ENCODE peak calls at places on chromosomes 6 and 20, in four cellular contexts. D, F, G and R are unnamed samples.

GRCh38 chr6:111033628-111034289 is 51.9 kb downstream of the RPF2 start:
- DNase-seq in G (no peak), D (no peak), F (no peak), R (no peak)

GRCh38 chr20:16761305-16761829 is 13.2 kb downstream of the OTOR start:
- DNase-seq in F (peak), G (peak), D (peak), R (peak)

GRCh38 chr6:100311707-100312266 is 152.9 kb downstream of the SIM1 start:
- DNase-seq in G (no peak), F (no peak), D (peak), R (no peak)

GRCh38 chr6:110140650-110141049 is 38.8 kb downstream of the WASF1 start:
- DNase-seq in G (no peak), D (peak), F (no peak), R (no peak)

GRCh38 chr6:144353871-144354314 is 68.8 kb downstream of the UTRN start:
- DNase-seq in G (no peak), D (no peak), F (no peak), R (no peak)

GRCh38 chr6:107730106-107730505 is 94.0 kb downstream of the SCML4 start:
- DNase-seq in D (no peak), G (no peak), F (no peak), R (no peak)

GRCh38 chr6:27558028-27558724 is 85.3 kb upstream of the ZNF184 start:
- DNase-seq in G (no peak), F (no peak), D (no peak), R (no peak)

GRCh38 chr6:168534265-168534664 is 93.3 kb downstream of the SMOC2 start:
- DNase-seq in G (no peak), F (no peak), D (no peak), R (no peak)

GRCh38 chr20:25360631-25361286 is 29.9 kb downstream of the ABHD12 start:
- DNase-seq in F (no peak), G (no peak), D (peak), R (no peak)

GRCh38 chr6:35485402-35485877 is 11.4 kb downstream of the TEAD3 start:
- DNase-seq in F (peak), G (no peak), D (no peak), R (no peak)

GRCh38 chr20:5751856-5752255 is 1.7 kb downstream of the SHLD1 start:
- DNase-seq in G (no peak), F (no peak), D (no peak), R (no peak)

GRCh38 chr6:88141641-88142298 is 24.4 kb downstream of the CNR1 start:
- DNase-seq in F (no peak), D (no peak), G (no peak), R (peak)

GRCh38 chr20:41145821-41146620 is 8.7 kb downstream of the PLCG1 start:
- DNase-seq in G (peak), D (peak), F (no peak), R (peak)

GRCh38 chr6:134165827-134166226 is 113.4 kb upstream of the SLC2A12 start:
- DNase-seq in D (peak), G (no peak), F (no peak), R (no peak)

GRCh38 chr6:137218473-137218916 is 690 bp downstream of the IFNGR1 start:
- DNase-seq in D (peak), G (peak), F (peak), R (peak)

GRCh38 chr6:5287205-5287965 is 26.1 kb downstream of the FARS2 start:
- DNase-seq in D (peak), F (no peak), G (peak), R (no peak)

GRCh38 chr6:151275121-151275520 is 35.4 kb downstream of the AKAP12 start:
- DNase-seq in F (no peak), D (no peak), G (no peak), R (no peak)

GRCh38 chr20:4569882-4570281 is 151.8 kb upstream of the PRND start:
- DNase-seq in F (no peak), G (no peak), D (no peak), R (no peak)

GRCh38 chr6:148857817-148858390 is 111.1 kb downstream of the UST start:
- DNase-seq in F (no peak), G (no peak), D (peak), R (no peak)

GRCh38 chr6:98842489-98843180 is 8.3 kb downstream of the POU3F2 start:
- DNase-seq in D (no peak), F (peak), G (no peak), R (no peak)

GRCh38 chr6:17389274-17389847 is 4.0 kb upstream of the CAP2 start:
- DNase-seq in G (no peak), F (no peak), D (peak), R (no peak)
- H3K4me3 ChIP-seq in G (no peak), F (no peak), D (no peak), R (no peak)

DNA sequence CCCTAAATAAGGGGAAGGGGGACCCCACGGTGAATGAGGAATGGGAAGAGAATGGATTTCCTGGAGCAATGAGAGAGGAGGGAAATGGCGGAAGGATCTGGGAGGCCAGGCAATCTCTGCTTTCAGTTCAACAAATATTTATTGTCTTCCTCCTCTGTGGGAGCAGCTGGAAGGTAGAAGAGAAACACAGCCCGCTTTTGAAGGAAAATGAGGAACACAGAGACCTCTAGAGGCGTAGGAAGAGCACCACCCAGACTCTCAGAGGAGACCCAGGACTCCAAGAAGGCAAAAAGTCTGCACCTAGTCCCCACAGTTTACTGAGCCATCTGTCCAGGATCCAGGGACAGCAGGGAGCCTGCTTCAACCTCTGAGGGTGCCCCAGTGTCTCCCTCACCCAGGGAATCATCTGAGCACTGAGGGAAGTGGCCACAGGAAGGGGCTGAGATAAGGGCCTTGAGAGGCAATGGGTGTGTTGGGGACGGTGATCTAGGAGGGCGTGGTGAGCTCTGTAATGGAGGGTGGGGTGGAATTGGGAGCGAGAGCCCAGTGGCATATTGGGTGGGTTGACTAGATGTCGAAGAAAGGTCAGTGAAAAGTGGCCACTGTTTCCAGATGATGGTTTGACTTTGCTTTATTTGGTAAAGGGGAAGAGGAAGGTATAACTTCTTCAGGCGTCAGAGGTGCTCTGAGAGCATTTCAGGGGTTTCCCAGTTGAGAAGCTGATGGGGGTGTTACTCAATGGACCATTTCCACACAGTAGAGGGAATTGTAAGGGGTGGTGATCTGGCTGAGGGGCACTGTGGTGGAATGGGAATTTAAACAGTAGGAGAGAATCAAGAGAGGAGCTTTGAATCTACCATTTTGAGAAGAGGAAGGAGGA is 610 bp downstream of the PSORS1C1 start:
- DNase-seq in F (no peak), D (peak), G (no peak), R (no peak)
- TF ChIP-seq CTCF in F (peak), D (peak), G (peak), R (peak)

GRCh38 chr20:1185316-1185741 is 548 bp upstream of the TMEM74B start:
- DNase-seq in D (no peak), G (no peak), F (peak), R (no peak)
- H3K4me3 ChIP-seq in D (peak), G (peak), F (peak), R (no peak)

DNA sequence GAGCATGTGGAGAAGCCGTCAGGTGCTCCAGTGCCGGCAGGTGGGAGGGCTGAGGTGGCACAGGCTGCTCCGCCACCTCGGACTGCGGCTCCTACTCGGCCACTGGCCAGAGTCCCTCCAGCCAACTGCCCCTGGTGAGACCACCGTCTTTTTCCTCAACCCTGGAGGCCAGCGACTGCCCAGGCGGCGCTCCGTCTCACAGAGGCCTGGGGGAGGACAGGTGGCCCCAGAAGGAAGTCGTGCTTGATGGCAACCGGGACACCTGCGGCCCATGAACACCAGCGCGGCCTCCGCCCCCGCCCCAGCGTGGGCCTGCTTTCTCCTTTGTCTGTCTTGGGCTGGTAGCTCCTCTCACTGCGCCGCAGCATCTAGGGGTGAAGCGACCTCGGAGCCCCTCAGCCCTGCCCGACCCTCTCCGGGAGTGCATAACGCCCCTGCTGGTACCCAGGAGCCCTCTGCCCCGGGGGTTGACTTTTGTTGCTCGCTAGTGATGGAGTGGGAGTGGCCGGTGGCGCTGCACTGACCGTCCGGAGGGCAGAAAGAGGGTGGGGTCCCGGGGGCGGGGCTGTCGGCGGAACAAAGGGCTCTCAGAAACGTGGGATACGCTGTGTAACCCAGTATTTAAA is 706 bp upstream of the TUBB2B start:
- DNase-seq in F (no peak), D (no peak), G (no peak), R (no peak)
- TF ChIP-seq CTCF in F (no peak), D (no peak), G (no peak), R (no peak)